ENCODE peak calls at places on chromosomes 11 and 22, in six cellular contexts. One of them, this sample, is unnamed.

GRCh38 chr11:102530558-102530957 is at the start of gene MMP7:
- DNase-seq in head of caudate nucleus: no peak
- DNase-seq in OCI-M1: no peak
- DNase-seq in SK-N-SH: no peak
- DNase-seq in NCI-H1105 treated with DMSO at 0.1 percent for 48 hours: no peak
- DNase-seq in kidney glomerular epithelial cell: peak
- DNase-seq in this sample: no peak

GRCh38 chr11:69423611-69424385 is 57.7 kb upstream of the LINC01488 start:
- DNase-seq in head of caudate nucleus: no peak
- DNase-seq in OCI-M1: no peak
- DNase-seq in SK-N-SH: no peak
- DNase-seq in NCI-H1105 treated with DMSO at 0.1 percent for 48 hours: no peak
- DNase-seq in kidney glomerular epithelial cell: no peak
- DNase-seq in this sample: no peak

GRCh38 chr11:113839842-113840241 is 35.5 kb downstream of the USP28 start:
- DNase-seq in head of caudate nucleus: no peak
- DNase-seq in OCI-M1: no peak
- DNase-seq in SK-N-SH: no peak
- DNase-seq in NCI-H1105 treated with DMSO at 0.1 percent for 48 hours: no peak
- DNase-seq in kidney glomerular epithelial cell: no peak
- DNase-seq in this sample: no peak

GRCh38 chr11:3838504-3838903 is 2.3 kb downstream of the RHOG start:
- DNase-seq in head of caudate nucleus: no peak
- DNase-seq in OCI-M1: peak
- DNase-seq in SK-N-SH: no peak
- DNase-seq in NCI-H1105 treated with DMSO at 0.1 percent for 48 hours: no peak
- DNase-seq in kidney glomerular epithelial cell: no peak
- DNase-seq in this sample: no peak

GRCh38 chr11:69483696-69484426 is 2.4 kb downstream of the LINC01488 start:
- DNase-seq in head of caudate nucleus: no peak
- DNase-seq in OCI-M1: no peak
- DNase-seq in SK-N-SH: no peak
- DNase-seq in NCI-H1105 treated with DMSO at 0.1 percent for 48 hours: no peak
- DNase-seq in kidney glomerular epithelial cell: no peak
- DNase-seq in this sample: no peak

GRCh38 chr11:290621-291231 is 1.8 kb downstream of the PGGHG start:
- DNase-seq in head of caudate nucleus: no peak
- DNase-seq in OCI-M1: no peak
- DNase-seq in SK-N-SH: no peak
- DNase-seq in NCI-H1105 treated with DMSO at 0.1 percent for 48 hours: no peak
- DNase-seq in kidney glomerular epithelial cell: no peak
- DNase-seq in this sample: no peak

GRCh38 chr22:23292453-23293350 is 112.4 kb downstream of the BCR start:
- DNase-seq in head of caudate nucleus: no peak
- DNase-seq in OCI-M1: no peak
- DNase-seq in SK-N-SH: no peak
- DNase-seq in NCI-H1105 treated with DMSO at 0.1 percent for 48 hours: no peak
- DNase-seq in kidney glomerular epithelial cell: no peak
- DNase-seq in this sample: no peak

GRCh38 chr11:46755962-46756361 is 36.9 kb downstream of the F2 start:
- DNase-seq in head of caudate nucleus: no peak
- DNase-seq in OCI-M1: peak
- DNase-seq in SK-N-SH: no peak
- DNase-seq in NCI-H1105 treated with DMSO at 0.1 percent for 48 hours: no peak
- DNase-seq in kidney glomerular epithelial cell: no peak
- DNase-seq in this sample: no peak

GRCh38 chr11:79173615-79174014 is 267.2 kb downstream of the TENM4 start:
- DNase-seq in head of caudate nucleus: peak
- DNase-seq in OCI-M1: no peak
- DNase-seq in SK-N-SH: no peak
- DNase-seq in NCI-H1105 treated with DMSO at 0.1 percent for 48 hours: no peak
- DNase-seq in kidney glomerular epithelial cell: peak
- DNase-seq in this sample: no peak

GRCh38 chr11:67006029-67006884 is 16.7 kb upstream of the SYT12 start:
- DNase-seq in head of caudate nucleus: peak
- DNase-seq in OCI-M1: peak
- DNase-seq in SK-N-SH: peak
- DNase-seq in NCI-H1105 treated with DMSO at 0.1 percent for 48 hours: peak
- DNase-seq in kidney glomerular epithelial cell: no peak
- DNase-seq in this sample: no peak

GRCh38 chr22:19943665-19944026 is 2.0 kb upstream of the TXNRD2 start:
- DNase-seq in head of caudate nucleus: no peak
- DNase-seq in OCI-M1: peak
- DNase-seq in SK-N-SH: peak
- DNase-seq in NCI-H1105 treated with DMSO at 0.1 percent for 48 hours: no peak
- DNase-seq in kidney glomerular epithelial cell: no peak
- DNase-seq in this sample: no peak

GRCh38 chr11:46916669-46917108 is 1.7 kb downstream of the LRP4 start:
- DNase-seq in head of caudate nucleus: peak
- DNase-seq in OCI-M1: peak
- DNase-seq in SK-N-SH: peak
- DNase-seq in NCI-H1105 treated with DMSO at 0.1 percent for 48 hours: peak
- DNase-seq in kidney glomerular epithelial cell: peak
- DNase-seq in this sample: peak

GRCh38 chr11:69296890-69297224 is 2.9 kb downstream of the MYEOV start:
- DNase-seq in head of caudate nucleus: no peak
- DNase-seq in OCI-M1: no peak
- DNase-seq in SK-N-SH: no peak
- DNase-seq in NCI-H1105 treated with DMSO at 0.1 percent for 48 hours: no peak
- DNase-seq in kidney glomerular epithelial cell: no peak
- DNase-seq in this sample: no peak

GRCh38 chr22:46747646-46748045 is 9.6 kb upstream of the CERK start:
- DNase-seq in head of caudate nucleus: no peak
- DNase-seq in OCI-M1: no peak
- DNase-seq in SK-N-SH: no peak
- DNase-seq in NCI-H1105 treated with DMSO at 0.1 percent for 48 hours: no peak
- DNase-seq in kidney glomerular epithelial cell: no peak
- DNase-seq in this sample: no peak

GRCh38 chr22:35043251-35043931 is 22.6 kb upstream of the ISX start:
- DNase-seq in head of caudate nucleus: no peak
- DNase-seq in OCI-M1: peak
- DNase-seq in SK-N-SH: no peak
- DNase-seq in NCI-H1105 treated with DMSO at 0.1 percent for 48 hours: no peak
- DNase-seq in kidney glomerular epithelial cell: no peak
- DNase-seq in this sample: no peak

GRCh38 chr11:61413496-61413895 is 16.3 kb downstream of the CPSF7 start:
- DNase-seq in head of caudate nucleus: no peak
- DNase-seq in OCI-M1: no peak
- DNase-seq in SK-N-SH: no peak
- DNase-seq in NCI-H1105 treated with DMSO at 0.1 percent for 48 hours: no peak
- DNase-seq in kidney glomerular epithelial cell: no peak
- DNase-seq in this sample: no peak

GRCh38 chr11:86041975-86042378 is 26.9 kb downstream of the PICALM start:
- DNase-seq in head of caudate nucleus: peak
- DNase-seq in OCI-M1: peak
- DNase-seq in SK-N-SH: peak
- DNase-seq in NCI-H1105 treated with DMSO at 0.1 percent for 48 hours: peak
- DNase-seq in kidney glomerular epithelial cell: peak
- DNase-seq in this sample: peak

GRCh38 chr11:131581006-131581405 is 210.6 kb downstream of the NTM start:
- DNase-seq in head of caudate nucleus: no peak
- DNase-seq in OCI-M1: no peak
- DNase-seq in SK-N-SH: no peak
- DNase-seq in NCI-H1105 treated with DMSO at 0.1 percent for 48 hours: no peak
- DNase-seq in kidney glomerular epithelial cell: no peak
- DNase-seq in this sample: no peak

GRCh38 chr11:94728541-94728940 is 39.6 kb upstream of the AMOTL1 start:
- DNase-seq in head of caudate nucleus: no peak
- DNase-seq in OCI-M1: no peak
- DNase-seq in SK-N-SH: no peak
- DNase-seq in NCI-H1105 treated with DMSO at 0.1 percent for 48 hours: no peak
- DNase-seq in kidney glomerular epithelial cell: no peak
- DNase-seq in this sample: no peak

GRCh38 chr11:18721576-18722292 is 4.3 kb downstream of the IGSF22 start:
- DNase-seq in head of caudate nucleus: peak
- DNase-seq in OCI-M1: peak
- DNase-seq in SK-N-SH: peak
- DNase-seq in NCI-H1105 treated with DMSO at 0.1 percent for 48 hours: peak
- DNase-seq in kidney glomerular epithelial cell: no peak
- DNase-seq in this sample: peak

GRCh38 chr11:72274435-72274834 is 30.5 kb upstream of the PHOX2A start:
- DNase-seq in head of caudate nucleus: no peak
- DNase-seq in OCI-M1: no peak
- DNase-seq in SK-N-SH: no peak
- DNase-seq in NCI-H1105 treated with DMSO at 0.1 percent for 48 hours: no peak
- DNase-seq in kidney glomerular epithelial cell: no peak
- DNase-seq in this sample: no peak

GRCh38 chr11:104043137-104043536 is 6.7 kb downstream of the DDI1 start:
- DNase-seq in head of caudate nucleus: no peak
- DNase-seq in OCI-M1: no peak
- DNase-seq in SK-N-SH: no peak
- DNase-seq in NCI-H1105 treated with DMSO at 0.1 percent for 48 hours: no peak
- DNase-seq in kidney glomerular epithelial cell: no peak
- DNase-seq in this sample: no peak

GRCh38 chr11:6319001-6319878 is 1.1 kb downstream of the CAVIN3 start:
- DNase-seq in head of caudate nucleus: no peak
- DNase-seq in OCI-M1: no peak
- DNase-seq in SK-N-SH: peak
- DNase-seq in NCI-H1105 treated with DMSO at 0.1 percent for 48 hours: no peak
- DNase-seq in kidney glomerular epithelial cell: no peak
- DNase-seq in this sample: no peak

GRCh38 chr22:43925433-43926348 is 2.1 kb downstream of the PNPLA3 start:
- DNase-seq in head of caudate nucleus: no peak
- DNase-seq in OCI-M1: no peak
- DNase-seq in SK-N-SH: no peak
- DNase-seq in NCI-H1105 treated with DMSO at 0.1 percent for 48 hours: no peak
- DNase-seq in kidney glomerular epithelial cell: no peak
- DNase-seq in this sample: no peak

GRCh38 chr11:95011376-95011775 is 13.7 kb upstream of the KDM4E start:
- DNase-seq in head of caudate nucleus: no peak
- DNase-seq in OCI-M1: no peak
- DNase-seq in SK-N-SH: no peak
- DNase-seq in NCI-H1105 treated with DMSO at 0.1 percent for 48 hours: no peak
- DNase-seq in kidney glomerular epithelial cell: no peak
- DNase-seq in this sample: no peak

GRCh38 chr22:50575426-50575941 is 2.7 kb downstream of the CPT1B start:
- DNase-seq in head of caudate nucleus: no peak
- DNase-seq in OCI-M1: no peak
- DNase-seq in SK-N-SH: no peak
- DNase-seq in NCI-H1105 treated with DMSO at 0.1 percent for 48 hours: no peak
- DNase-seq in kidney glomerular epithelial cell: no peak
- DNase-seq in this sample: no peak

GRCh38 chr11:77617892-77618291 is 19.7 kb downstream of the CLNS1A start:
- DNase-seq in head of caudate nucleus: no peak
- DNase-seq in OCI-M1: no peak
- DNase-seq in SK-N-SH: no peak
- DNase-seq in NCI-H1105 treated with DMSO at 0.1 percent for 48 hours: no peak
- DNase-seq in kidney glomerular epithelial cell: peak
- DNase-seq in this sample: no peak

GRCh38 chr11:130118636-130119387 is 40.8 kb upstream of the ST14 start:
- DNase-seq in head of caudate nucleus: no peak
- DNase-seq in OCI-M1: no peak
- DNase-seq in SK-N-SH: no peak
- DNase-seq in NCI-H1105 treated with DMSO at 0.1 percent for 48 hours: no peak
- DNase-seq in kidney glomerular epithelial cell: no peak
- DNase-seq in this sample: no peak

GRCh38 chr11:6229911-6230310 is 4.5 kb downstream of the FHIP1B start:
- DNase-seq in head of caudate nucleus: no peak
- DNase-seq in OCI-M1: peak
- DNase-seq in SK-N-SH: no peak
- DNase-seq in NCI-H1105 treated with DMSO at 0.1 percent for 48 hours: no peak
- DNase-seq in kidney glomerular epithelial cell: no peak
- DNase-seq in this sample: no peak

GRCh38 chr11:32722255-32722654 is 72.2 kb downstream of the CCDC73 start:
- DNase-seq in head of caudate nucleus: no peak
- DNase-seq in OCI-M1: no peak
- DNase-seq in SK-N-SH: no peak
- DNase-seq in NCI-H1105 treated with DMSO at 0.1 percent for 48 hours: no peak
- DNase-seq in kidney glomerular epithelial cell: no peak
- DNase-seq in this sample: no peak

GRCh38 chr11:94077568-94078293 is 50.9 kb upstream of the PANX1 start:
- DNase-seq in head of caudate nucleus: no peak
- DNase-seq in OCI-M1: peak
- DNase-seq in SK-N-SH: no peak
- DNase-seq in NCI-H1105 treated with DMSO at 0.1 percent for 48 hours: no peak
- DNase-seq in kidney glomerular epithelial cell: no peak
- DNase-seq in this sample: no peak

GRCh38 chr11:129785383-129786111 is 30.1 kb upstream of the TMEM45B start:
- DNase-seq in head of caudate nucleus: peak
- DNase-seq in OCI-M1: peak
- DNase-seq in SK-N-SH: peak
- DNase-seq in NCI-H1105 treated with DMSO at 0.1 percent for 48 hours: peak
- DNase-seq in kidney glomerular epithelial cell: no peak
- DNase-seq in this sample: peak

GRCh38 chr11:11604340-11604992 is 17.3 kb downstream of the GALNT18 start:
- DNase-seq in head of caudate nucleus: no peak
- DNase-seq in OCI-M1: no peak
- DNase-seq in SK-N-SH: no peak
- DNase-seq in NCI-H1105 treated with DMSO at 0.1 percent for 48 hours: no peak
- DNase-seq in kidney glomerular epithelial cell: no peak
- DNase-seq in this sample: no peak